ENCODE peak calls at places on chromosome 20, in five cellular contexts. L is heart left ventricle, G is IMR-90, U is NB4, B is H1. S is an unnamed sample.
A peak's percentile ranks its signal among the peaks of the same experiment; 100 is the strongest.

GRCh38 chr20:14234666-14235295 is 102.6 kb downstream of the FLRT3 start:
- DNase-seq in L (no peak), G (peak; percentile 65), U (no peak), B (no peak), S (no peak)

GRCh38 chr20:37734228-37734980 is 40.6 kb downstream of the CTNNBL1 start:
- DNase-seq in L (no peak), G (peak; percentile 38), U (no peak), B (no peak), S (no peak)

GRCh38 chr20:64136004-64136710 is 28.1 kb upstream of the MYT1 start:
- DNase-seq in L (no peak), G (no peak), U (no peak), B (no peak), S (no peak)

GRCh38 chr20:63885264-63886053 is 9.5 kb upstream of the DNAJC5 start:
- DNase-seq in L (no peak), G (no peak), U (no peak), B (no peak), S (no peak)

GRCh38 chr20:41696428-41696827 is 78.3 kb upstream of the CHD6 start:
- DNase-seq in L (no peak), G (no peak), U (no peak), B (no peak), S (no peak)

GRCh38 chr20:38472513-38473352 is at the start of gene RALGAPB:
- DNase-seq in L (peak; percentile 100), G (peak; percentile 96), U (peak; percentile 99), B (peak; percentile 99), S (peak; percentile 100)

GRCh38 chr20:38764563-38765355 is 16.5 kb downstream of the ACTR5 start:
- DNase-seq in L (no peak), G (peak; percentile 93), U (peak; percentile 70), B (no peak), S (peak; percentile 18)

GRCh38 chr20:5484346-5484745 is 167.6 kb upstream of the PROKR2 start:
- DNase-seq in L (no peak), G (no peak), U (no peak), B (no peak), S (no peak)

DNA sequence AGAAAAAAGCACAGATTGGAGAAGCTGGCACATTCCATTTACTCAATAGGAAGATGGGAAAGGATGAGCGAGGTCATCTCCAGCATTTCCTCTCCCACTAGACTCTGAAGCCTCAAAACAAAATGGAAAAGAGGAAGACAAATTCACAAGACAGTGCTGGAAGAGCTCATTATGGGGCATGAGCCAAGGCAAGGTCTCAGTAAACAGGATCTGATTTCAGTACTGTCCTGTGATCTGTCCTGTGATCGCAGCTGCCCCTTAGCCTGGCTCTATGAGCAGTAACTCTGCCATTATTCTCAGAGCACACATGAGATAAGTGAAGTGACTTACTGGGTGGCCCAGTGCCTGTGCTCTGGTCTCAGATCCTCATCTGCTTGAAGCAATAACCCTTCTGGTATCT is 68.1 kb upstream of the SLC4A11 start:
- DNase-seq in L (peak; percentile 38), G (no peak), U (no peak), B (no peak), S (no peak)
- TF ChIP-seq POLR2A in L (no peak), G (no peak), U (no peak), B (no peak), S (no peak)

DNA sequence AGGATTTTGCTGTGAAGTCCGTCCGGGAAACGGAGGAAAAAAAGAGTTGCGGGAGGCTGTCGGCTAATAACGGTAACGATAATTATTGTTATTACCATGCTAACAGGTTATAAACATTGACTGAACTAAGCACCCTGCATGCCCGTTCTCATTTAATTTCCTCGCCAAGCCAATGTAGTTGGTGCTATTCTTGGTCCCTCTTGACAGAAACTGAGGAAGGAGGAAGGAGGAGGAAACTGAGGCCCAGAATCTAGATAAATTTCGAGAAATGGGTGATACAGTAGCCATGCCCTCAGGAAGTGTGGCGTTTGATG is 417 bp downstream of the TPX2 start:
- DNase-seq in L (no peak), G (no peak), U (no peak), B (no peak), S (no peak)
- TF ChIP-seq CTCF in L (no peak), G (no peak), U (no peak), B (no peak), S (no peak)

GRCh38 chr20:2692886-2693285 is 306 bp downstream of the EBF4 start:
- DNase-seq in L (no peak), G (no peak), U (peak; percentile 43), B (no peak), S (peak; percentile 49)

GRCh38 chr20:2694519-2694918 is 1.9 kb downstream of the EBF4 start:
- DNase-seq in L (no peak), G (no peak), U (no peak), B (no peak), S (no peak)

GRCh38 chr20:2693286-2693995 is 861 bp downstream of the EBF4 start:
- DNase-seq in L (peak; percentile 47), G (no peak), U (peak; percentile 74), B (no peak), S (peak; percentile 85)

GRCh38 chr20:2695206-2695983 is 2.8 kb downstream of the EBF4 start:
- DNase-seq in L (no peak), G (no peak), U (peak; percentile 44), B (no peak), S (no peak)

GRCh38 chr20:2693996-2694471 is 1.5 kb downstream of the EBF4 start:
- DNase-seq in L (no peak), G (no peak), U (no peak), B (no peak), S (no peak)
- H3K4me3 ChIP-seq in L (peak overlapping the region; percentile 50), G (no peak overlapping the region), U (no peak overlapping the region), B (no peak overlapping the region), S (no peak overlapping the region)

GRCh38 chr20:44582321-44583025 is at the start of gene PKIG:
- DNase-seq in L (peak; percentile 57), G (peak; percentile 90), U (peak; percentile 60), B (no peak), S (no peak)
- TF ChIP-seq POLR2A in L (no peak), G (peak; percentile 26), U (no peak), B (no peak), S (no peak)

GRCh38 chr20:235891-236290 is 8.8 kb downstream of the DEFB129 start:
- DNase-seq in L (peak; percentile 42), G (no peak), U (peak; percentile 36), B (no peak), S (no peak)
- TF ChIP-seq CTCF in L (no peak), G (no peak), U (no peak), B (no peak), S (no peak)

S was measured in lower leg skin.